ENCODE peak calls at places on chromosomes 6 and 20, in five cellular contexts. Y, C, S, O and D are unnamed samples.

GRCh38 chr6:83292900-83293843 is 100.0 kb downstream of the RWDD2A start:
- DNase-seq in C (no peak), S (peak), O (no peak), Y (no peak), D (no peak)

GRCh38 chr6:135411849-135412248 is 85.7 kb downstream of the AHI1 start:
- DNase-seq in Y (no peak), C (no peak), O (no peak), S (no peak), D (no peak)

GRCh38 chr6:170108890-170109587 is 181.8 kb downstream of the DLL1 start:
- DNase-seq in C (no peak), O (no peak), S (no peak), Y (no peak), D (no peak)

GRCh38 chr6:135640449-135641111 is 143.0 kb upstream of the AHI1 start:
- DNase-seq in C (peak), Y (no peak), S (no peak), O (no peak), D (no peak)

GRCh38 chr6:116461563-116462507 is 660 bp downstream of the CALHM6 start:
- DNase-seq in S (peak), O (peak), Y (peak), C (peak), D (no peak)

GRCh38 chr6:74356385-74356784 is 660.4 kb downstream of the CD109 start:
- DNase-seq in O (no peak), C (peak), Y (no peak), S (no peak), D (no peak)

GRCh38 chr6:88650029-88650619 is 313.3 kb downstream of the RNGTT start:
- DNase-seq in S (peak), O (no peak), C (peak), Y (no peak), D (peak)

GRCh38 chr6:112283621-112284020 is 29.3 kb upstream of the LAMA4 start:
- DNase-seq in O (no peak), C (no peak), S (no peak), Y (no peak), D (no peak)

GRCh38 chr6:11430036-11430435 is 107.5 kb upstream of the TMEM170B start:
- DNase-seq in O (no peak), C (no peak), Y (no peak), S (no peak), D (no peak)

GRCh38 chr6:80433010-80433665 is 326.7 kb downstream of the BCKDHB start:
- DNase-seq in C (no peak), Y (peak), S (no peak), O (no peak), D (no peak)

GRCh38 chr6:87210979-87211378 is 55.6 kb downstream of the ZNF292 start:
- DNase-seq in O (no peak), Y (no peak), C (no peak), S (peak), D (no peak)

GRCh38 chr6:158765509-158766068 is 53.6 kb downstream of the EZR start:
- DNase-seq in O (no peak), C (no peak), S (no peak), Y (no peak), D (no peak)

GRCh38 chr6:156719720-156720563 is 57.2 kb upstream of the ARID1B start:
- DNase-seq in Y (peak), S (peak), O (peak), C (peak), D (peak)

GRCh38 chr20:17568972-17569471 is 853 bp upstream of the DSTN start:
- DNase-seq in O (peak), Y (peak), S (no peak), C (peak), D (peak)

GRCh38 chr6:38773338-38773737 is 58.2 kb downstream of the DNAH8 start:
- DNase-seq in S (peak), Y (peak), C (peak), O (no peak), D (no peak)
- TF ChIP-seq CTCF in S (peak), Y (peak), C (peak), O (peak), D (peak)

DNA sequence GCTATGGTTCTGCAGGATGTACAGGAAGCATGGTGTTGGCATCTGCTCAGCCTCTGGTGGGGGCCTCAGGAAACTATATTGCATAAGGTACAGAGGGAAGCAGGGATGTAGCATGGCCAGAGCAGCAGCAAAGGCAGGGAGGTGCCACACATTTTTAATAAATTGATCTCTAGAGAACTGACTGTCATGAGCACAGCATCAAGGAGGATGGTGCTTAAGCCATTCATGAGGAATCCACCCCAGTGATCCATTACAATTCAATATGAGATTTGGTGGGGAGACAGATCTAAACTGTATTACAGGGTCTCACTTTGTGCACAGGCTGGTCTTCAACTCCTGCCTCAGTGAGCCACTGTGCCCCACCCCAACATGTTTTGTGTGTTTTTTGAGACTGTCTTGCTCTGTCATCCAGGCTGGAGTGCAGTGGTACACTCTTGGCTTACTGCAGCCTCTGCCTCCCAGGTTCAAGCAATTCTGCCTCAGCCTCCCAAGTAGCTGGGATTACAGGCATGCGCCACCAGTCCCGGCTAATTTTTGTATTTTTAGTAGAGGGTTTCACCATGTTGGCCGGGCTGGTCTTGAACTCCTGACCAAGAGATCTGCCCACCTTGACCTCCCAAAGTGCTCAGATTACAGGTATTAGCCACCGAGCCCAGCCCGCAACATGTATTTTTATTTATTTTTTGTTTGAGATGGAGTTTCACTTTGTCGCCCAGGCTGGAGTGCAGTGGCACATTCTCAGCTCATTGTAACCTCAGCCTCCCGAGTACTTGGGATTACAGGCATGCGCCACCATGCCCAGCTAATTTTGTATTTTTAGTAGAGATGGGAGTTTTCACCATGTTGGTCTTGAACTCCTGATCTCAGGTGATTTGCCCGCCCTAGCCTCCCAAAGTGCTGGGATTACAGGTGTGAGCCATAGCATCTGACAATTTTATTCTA is 10.3 kb downstream of the HSPA1B start:
- DNase-seq in Y (no peak), O (no peak), C (peak), S (no peak), D (no peak)
- H3K4me3 ChIP-seq in Y (peak), O (no peak), C (peak), S (peak), D (peak)

GRCh38 chr20:55417797-55418196 is 587.5 kb downstream of the CBLN4 start:
- DNase-seq in C (no peak), Y (no peak), S (no peak), O (no peak), D (no peak)

GRCh38 chr20:55415567-55416142 is 589.7 kb downstream of the CBLN4 start:
- DNase-seq in O (no peak), C (peak), S (no peak), Y (peak), D (no peak)
- TF ChIP-seq CTCF in O (peak), C (peak), S (no peak), Y (peak), D (no peak)

DNA sequence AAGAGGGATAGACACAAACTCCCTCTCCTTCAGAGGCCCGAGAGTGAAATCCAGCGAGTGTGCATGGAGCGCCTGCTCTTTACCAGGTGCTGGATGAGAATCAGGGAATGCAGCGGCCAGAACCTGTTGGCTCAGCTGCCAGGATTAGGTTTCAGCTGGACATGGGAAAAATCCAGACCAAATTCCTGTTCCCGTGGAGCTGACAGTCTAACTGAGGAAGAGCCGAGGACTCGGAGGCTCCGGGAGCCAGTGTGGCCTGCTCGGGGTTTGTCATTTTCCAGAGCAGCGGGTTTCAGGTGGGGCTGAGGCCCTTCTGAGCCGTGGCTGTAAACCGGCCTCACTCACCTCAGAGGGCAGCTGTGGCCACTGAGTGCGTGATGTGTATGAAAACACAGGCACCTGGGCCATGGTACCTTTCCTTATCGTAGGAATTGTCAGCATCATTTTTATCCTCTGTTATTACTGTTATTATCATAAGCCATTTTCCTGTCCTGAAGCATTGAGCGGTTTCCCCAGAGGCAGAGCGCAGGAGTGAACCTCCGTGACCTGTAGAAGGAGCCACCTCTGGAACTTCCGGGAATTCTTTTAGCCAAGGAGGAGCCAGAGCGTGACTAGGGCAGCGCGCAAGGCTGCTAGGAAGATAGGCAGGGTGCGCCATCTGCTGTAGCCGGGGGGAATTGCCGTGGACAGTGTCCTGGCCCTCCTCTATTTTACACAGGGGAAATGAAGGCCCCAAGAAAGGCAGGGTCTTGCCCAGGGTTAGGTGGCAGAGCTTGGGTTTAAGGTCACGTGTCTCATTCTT is 27.3 kb downstream of the PKIG start:
- DNase-seq in O (peak), C (peak), S (peak), Y (peak), D (peak)
- H3K4me3 ChIP-seq in O (no peak), C (peak), S (no peak), Y (no peak), D (no peak)

GRCh38 chr6:138287144-138287955 is 69.1 kb upstream of the PBOV1 start:
- DNase-seq in S (peak), O (peak), Y (peak), C (peak), D (no peak)
- TF ChIP-seq CTCF in S (peak), O (peak), Y (peak), C (peak), D (peak)

GRCh38 chr6:119224095-119224701 is 125.4 kb downstream of the MAN1A1 start:
- DNase-seq in C (no peak), S (no peak), O (no peak), Y (no peak), D (no peak)
- H3K4me3 ChIP-seq in C (no peak), S (no peak), O (no peak), Y (no peak), D (no peak)

DNA sequence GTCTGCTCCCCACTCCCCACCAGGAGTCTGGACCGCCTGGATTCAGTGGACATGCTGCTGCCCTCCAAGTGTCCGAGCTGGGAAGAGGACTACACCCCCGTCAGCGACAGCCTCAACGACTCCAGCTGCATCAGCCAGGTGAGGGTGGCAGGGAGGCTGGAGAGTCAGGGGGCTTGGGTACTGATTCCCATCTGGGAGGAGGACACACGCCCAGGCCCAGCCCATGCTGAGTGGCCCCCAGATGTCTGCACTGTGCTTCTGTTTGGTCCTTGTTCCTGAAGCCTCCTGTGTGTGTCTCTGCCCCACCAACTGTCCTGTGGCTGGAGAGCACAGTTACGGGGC is 101.6 kb upstream of the MYL9 start:
- DNase-seq in S (no peak), Y (no peak), O (no peak), C (no peak), D (no peak)
- TF ChIP-seq CTCF in S (no peak), Y (no peak), O (no peak), C (no peak), D (no peak)

GRCh38 chr20:36052117-36052513 is 83.7 kb downstream of the CNBD2 start:
- DNase-seq in C (no peak), O (no peak), S (no peak), Y (no peak), D (no peak)
- H3K4me3 ChIP-seq in C (no peak), O (no peak), S (no peak), Y (no peak), D (no peak)

DNA sequence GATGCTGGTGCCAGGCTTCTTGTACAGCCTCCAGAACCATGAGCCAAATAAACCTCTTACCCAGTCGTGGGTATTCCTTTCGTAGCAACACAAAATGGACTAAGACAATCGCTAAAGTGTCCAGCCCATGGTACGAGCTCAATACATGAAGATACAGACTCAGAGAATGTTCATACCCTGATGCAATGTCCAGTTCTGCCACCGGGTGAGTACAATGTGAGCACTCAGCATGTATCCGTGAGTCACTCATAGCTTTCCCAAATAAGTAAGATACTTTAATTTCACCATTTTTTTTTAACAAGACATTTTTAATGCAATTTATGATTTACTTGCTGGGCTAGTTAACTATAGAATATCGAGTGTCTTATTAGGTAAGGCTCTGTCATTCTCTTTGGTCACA is 26.7 kb upstream of the PDE10A start:
- DNase-seq in Y (no peak), O (no peak), S (no peak), C (peak), D (no peak)
- TF ChIP-seq CTCF in Y (no peak), O (no peak), S (no peak), C (no peak), D (no peak)